ENCODE peak calls at places on chromosomes 4 and X, in six cellular contexts. M is IMR-90, B is K562, C is SK-N-SH, O is GM12878, S is HepG2. Z is an unnamed sample.

GRCh38 chrX:133523526-133523925 is 108.2 kb upstream of the GPC4 start:
- DNase-seq in M (no peak), B (no peak), C (no peak), O (no peak), S (no peak), Z (no peak)

GRCh38 chr4:8205749-8206611 is 6.9 kb downstream of the SH3TC1 start:
- DNase-seq in M (no peak), B (no peak), C (no peak), O (no peak), S (no peak), Z (no peak)

GRCh38 chr4:30429813-30430466 is 290.2 kb upstream of the PCDH7 start:
- DNase-seq in M (peak; percentile 87), B (no peak), C (no peak), O (no peak), S (no peak), Z (no peak)

GRCh38 chrX:4225086-4225485 is 511.6 kb upstream of the PRKX start:
- DNase-seq in M (no peak), B (no peak), C (no peak), O (no peak), S (no peak), Z (no peak)

GRCh38 chr4:43163101-43163792 is 270.7 kb downstream of the GRXCR1 start:
- DNase-seq in M (no peak), B (no peak), C (no peak), O (no peak), S (no peak), Z (no peak)

GRCh38 chrX:54495814-54496516 is at the start of gene FGD1:
- DNase-seq in M (peak; percentile 41), B (peak; percentile 28), C (peak; percentile 92), O (no peak), S (no peak), Z (peak; percentile 64)

GRCh38 chr4:173057442-173057841 is 111.2 kb upstream of the GALNT7 start:
- DNase-seq in M (peak; percentile 10), B (no peak), C (no peak), O (no peak), S (no peak), Z (no peak)

GRCh38 chr4:174036563-174036962 is 246.9 kb downstream of the FBXO8 start:
- DNase-seq in M (no peak), B (peak; percentile 21), C (no peak), O (no peak), S (no peak), Z (no peak)

GRCh38 chr4:56302775-56303174 is 84.5 kb downstream of the AASDH start:
- DNase-seq in M (peak; percentile 3), B (no peak), C (no peak), O (no peak), S (no peak), Z (no peak)

GRCh38 chr4:186688150-186688943 is 35.3 kb downstream of the FAT1 start:
- DNase-seq in M (no peak), B (no peak), C (no peak), O (no peak), S (peak; percentile 53), Z (no peak)

GRCh38 chr4:109876634-109877265 is 28.8 kb downstream of the LRIT3 start:
- DNase-seq in M (no peak), B (no peak), C (no peak), O (no peak), S (no peak), Z (no peak)

GRCh38 chr4:124918559-124919122 is 206.1 kb upstream of the ANKRD50 start:
- DNase-seq in M (no peak), B (no peak), C (no peak), O (no peak), S (no peak), Z (no peak)

GRCh38 chr4:110610940-110611785 is 11.7 kb downstream of the PITX2 start:
- DNase-seq in M (no peak), B (no peak), C (no peak), O (no peak), S (no peak), Z (peak; percentile 30)

GRCh38 chrX:22357621-22358020 is 84.9 kb downstream of the CBLL2 start:
- DNase-seq in M (peak; percentile 52), B (no peak), C (no peak), O (no peak), S (no peak), Z (no peak)

GRCh38 chrX:1006156-1006730 is 206.2 kb downstream of the CRLF2 start:
- DNase-seq in M (no peak), B (no peak), C (no peak), O (no peak), S (no peak), Z (no peak)

GRCh38 chr4:8296491-8296890 is 26.9 kb downstream of the HTRA3 start:
- DNase-seq in M (no peak), B (no peak), C (no peak), O (no peak), S (no peak), Z (no peak)

GRCh38 chr4:77525538-77525937 is 80.1 kb upstream of the CXCL13 start:
- DNase-seq in M (no peak), B (no peak), C (no peak), O (no peak), S (no peak), Z (no peak)

GRCh38 chr4:152983221-152983620 is 47.1 kb downstream of the FHDC1 start:
- DNase-seq in M (no peak), B (peak; percentile 18), C (no peak), O (no peak), S (no peak), Z (no peak)

GRCh38 chrX:119698835-119699234 is 5.9 kb upstream of the SEPTIN6 start:
- DNase-seq in M (peak; percentile 67), B (peak; percentile 66), C (peak; percentile 63), O (no peak), S (peak; percentile 41), Z (peak; percentile 75)

GRCh38 chr4:119111296-119111695 is 24.3 kb upstream of the MYOZ2 start:
- DNase-seq in M (no peak), B (no peak), C (no peak), O (no peak), S (no peak), Z (no peak)

GRCh38 chrX:115460565-115460888 is 100.4 kb upstream of the PLS3 start:
- DNase-seq in M (peak; percentile 47), B (no peak), C (no peak), O (no peak), S (no peak), Z (no peak)

GRCh38 chrX:96837808-96838207 is 45.9 kb upstream of the RPA4 start:
- DNase-seq in M (peak; percentile 8), B (no peak), C (no peak), O (no peak), S (no peak), Z (no peak)

GRCh38 chr4:87370071-87370470 is 20.9 kb downstream of the HSD17B11 start:
- DNase-seq in M (no peak), B (no peak), C (no peak), O (no peak), S (no peak), Z (no peak)

GRCh38 chr4:87377816-87378215 is 13.2 kb downstream of the HSD17B11 start:
- DNase-seq in M (no peak), B (no peak), C (no peak), O (no peak), S (no peak), Z (no peak)

DNA sequence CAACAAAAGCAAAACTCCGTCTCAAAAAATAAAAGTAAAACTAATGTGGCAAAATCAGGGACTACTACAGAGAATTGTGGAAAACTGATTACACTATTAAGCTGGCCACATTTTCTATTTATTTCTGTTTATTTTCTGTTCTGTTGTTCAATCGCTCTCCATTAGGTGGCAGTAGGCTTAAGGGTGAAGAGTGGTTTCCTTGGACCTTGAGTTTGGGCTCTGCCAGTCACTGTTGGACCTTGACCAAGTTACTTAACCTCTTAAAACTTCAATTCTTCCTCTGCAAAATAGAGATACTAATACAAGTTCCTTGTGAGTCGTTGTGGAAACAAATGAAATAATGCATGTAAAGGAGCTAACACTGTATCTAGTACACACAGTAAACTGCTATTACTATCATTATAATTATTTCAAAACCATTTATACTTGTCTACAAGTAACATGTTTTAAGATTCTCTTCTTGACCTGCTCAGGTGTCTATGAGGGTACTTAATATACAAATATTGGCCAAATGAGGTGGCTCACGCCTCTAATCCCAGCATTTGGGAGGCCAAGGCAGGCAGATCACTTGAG is 15.2 kb downstream of the HSD17B11 start:
- DNase-seq in M (peak; percentile 88), B (peak; percentile 63), C (peak; percentile 47), O (no peak), S (peak; percentile 61), Z (peak; percentile 72)
- TF ChIP-seq SMC3 in M (peak; percentile 73), B (peak; percentile 45), C (peak; percentile 66), O (peak; percentile 78), S (peak; percentile 75), Z (peak; percentile 58)

DNA sequence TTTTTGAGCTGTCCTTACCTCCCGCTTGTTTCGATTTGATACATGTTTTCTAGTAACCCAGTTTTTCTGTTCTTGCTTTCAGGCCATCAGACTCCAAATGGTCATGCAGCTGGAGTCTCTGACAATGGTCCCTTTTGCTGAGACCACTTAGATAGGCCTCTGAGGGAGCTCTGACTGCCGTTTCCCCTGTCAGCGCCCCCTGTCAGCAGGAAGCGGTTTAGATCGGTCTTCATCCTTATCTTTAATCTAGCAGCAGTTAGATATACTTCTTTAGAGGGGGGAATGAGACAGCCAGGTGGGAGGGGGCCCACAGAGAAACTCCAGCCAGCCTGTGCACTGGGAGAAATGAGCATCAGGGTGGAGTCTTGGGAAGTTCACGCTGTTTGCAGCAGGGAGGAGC is 457.9 kb downstream of the GPAT3 start:
- DNase-seq in M (no peak), B (peak; percentile 9), C (no peak), O (no peak), S (no peak), Z (peak; percentile 2)
- TF ChIP-seq SMC3 in M (peak; percentile 9), B (no peak), C (no peak), O (no peak), S (no peak), Z (no peak)

DNA sequence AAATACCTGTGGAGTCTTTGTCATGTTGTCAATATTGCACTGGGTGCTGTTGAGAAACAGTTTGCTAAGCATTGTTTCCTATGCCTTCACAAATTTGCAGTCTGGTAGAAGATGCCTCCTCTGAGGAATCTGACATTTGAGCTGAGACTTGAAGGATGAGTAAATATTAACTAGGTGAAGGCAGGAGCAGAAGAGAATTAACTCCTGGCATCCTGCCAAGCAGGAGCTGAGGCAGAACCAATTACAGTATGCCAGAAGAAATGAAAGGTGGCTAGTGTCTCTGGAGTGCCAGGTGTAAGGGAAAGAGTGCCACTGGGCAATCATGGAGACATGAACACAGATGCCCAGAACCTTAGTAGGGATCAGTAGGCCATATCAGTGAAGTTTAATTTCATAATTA is 1778.2 kb upstream of the PCDH10 start:
- DNase-seq in M (no peak), B (no peak), C (no peak), O (no peak), S (no peak), Z (no peak)
- TF ChIP-seq SMC3 in M (no peak), B (no peak), C (no peak), O (no peak), S (no peak), Z (no peak)

GRCh38 chr4:849478-850175 is 23.7 kb upstream of the CPLX1 start:
- DNase-seq in M (no peak), B (no peak), C (peak; percentile 24), O (no peak), S (no peak), Z (no peak)
- TF ChIP-seq SMC3 in M (no peak), B (no peak), C (no peak), O (no peak), S (no peak), Z (no peak)

GRCh38 chrX:155956649-155957048 is 40.8 kb upstream of the IL9R start:
- DNase-seq in M (no peak), B (no peak), C (no peak), O (no peak), S (no peak), Z (no peak)
- TF ChIP-seq SMC3 in M (no peak), B (no peak), C (no peak), O (no peak), S (no peak), Z (no peak)

GRCh38 chr4:95701500-95701899 is 138.4 kb upstream of the PDHA2 start:
- DNase-seq in M (no peak), B (no peak), C (no peak), O (no peak), S (no peak), Z (no peak)
- TF ChIP-seq SMC3 in M (no peak), B (no peak), C (no peak), O (no peak), S (no peak), Z (no peak)